ENCODE peak calls at places on chromosomes 1 and 21, in seven cellular contexts. U is left ventricle myocardium inferior; K is right lobe of liver; Q is tibial artery; S is stomach; E is CD8-positive, alpha-beta T cell; Z is pancreas. N is an unnamed sample. For H3K4me1, the result is how much of the 10 kb centered on the place peaks cover.

GRCh38 chr1:117363591-117364048 is 3.6 kb upstream of the MAN1A2 start:
- DNase-seq in K (no peak), E (no peak), Q (no peak), S (no peak), U (no peak), Z (no peak), N (no peak)

GRCh38 chr1:26022994-26023393 is 1.4 kb downstream of the EXTL1 start:
- DNase-seq in Z (no peak), U (no peak), E (no peak), K (no peak), Q (no peak), S (no peak), N (no peak)

GRCh38 chr1:198495635-198496034 is 44.8 kb downstream of the ATP6V1G3 start:
- DNase-seq in Q (no peak), K (no peak), E (no peak), U (no peak), Z (no peak), S (no peak), N (no peak)

GRCh38 chr1:6753320-6754140 is 31.7 kb upstream of the CAMTA1 start:
- DNase-seq in K (no peak), U (no peak), Q (no peak), S (no peak), Z (no peak), E (no peak), N (no peak)

GRCh38 chr21:45404726-45405270 is at the start of gene COL18A1:
- DNase-seq in E (peak), Q (peak), S (peak), K (peak), U (peak), Z (peak), N (peak)

GRCh38 chr1:92949937-92950817 is 11.1 kb downstream of the DIPK1A start:
- DNase-seq in E (no peak), U (no peak), Z (no peak), Q (no peak), S (no peak), K (no peak), N (no peak)

GRCh38 chr1:222252788-222253187 is 295.1 kb downstream of the HHIPL2 start:
- DNase-seq in Q (no peak), K (no peak), U (no peak), S (no peak), Z (no peak), E (no peak), N (no peak)

GRCh38 chr1:181557313-181557712 is 74.0 kb downstream of the CACNA1E start:
- DNase-seq in K (no peak), S (no peak), U (no peak), Z (no peak), E (no peak), Q (no peak), N (no peak)

GRCh38 chr1:212432163-212432705 is 486 bp upstream of the NENF start:
- DNase-seq in Q (no peak), E (no peak), Z (no peak), U (no peak), K (no peak), S (no peak), N (no peak)

GRCh38 chr1:90851711-90852050 is 134.6 kb upstream of the BARHL2 start:
- DNase-seq in Q (no peak), K (no peak), S (no peak), E (no peak), U (no peak), Z (no peak), N (no peak)

GRCh38 chr21:33290441-33290840 is 24.3 kb downstream of the IL10RB start:
- DNase-seq in U (no peak), Q (no peak), S (peak), Z (no peak), E (no peak), K (peak), N (no peak)

GRCh38 chr1:196302420-196302819 is 305.8 kb downstream of the KCNT2 start:
- DNase-seq in S (no peak), E (no peak), U (no peak), K (no peak), Q (no peak), Z (no peak), N (no peak)

GRCh38 chr1:162144853-162145252 is 75.4 kb downstream of the NOS1AP start:
- DNase-seq in Q (no peak), S (no peak), U (no peak), K (no peak), Z (no peak), E (no peak), N (no peak)

GRCh38 chr1:182789138-182790076 is at the start of gene NPL:
- DNase-seq in S (peak), E (peak), Z (peak), U (peak), Q (peak), K (peak), N (peak)

GRCh38 chr1:93015590-93015989 is 54.3 kb upstream of the DIPK1A start:
- DNase-seq in U (no peak), Z (no peak), Q (no peak), E (no peak), K (no peak), S (no peak), N (no peak)

GRCh38 chr1:100344774-100345173 is 7.5 kb upstream of the CDC14A start:
- DNase-seq in K (no peak), Q (no peak), S (no peak), E (no peak), Z (no peak), U (no peak), N (no peak)

GRCh38 chr1:173062156-173062938 is 11.6 kb upstream of the TNFSF18 start:
- DNase-seq in Z (no peak), U (no peak), S (no peak), K (no peak), Q (no peak), E (no peak), N (no peak)

GRCh38 chr1:187971851-187972250 is 1143.1 kb downstream of the PLA2G4A start:
- DNase-seq in K (no peak), Z (no peak), U (no peak), S (no peak), Q (no peak), E (no peak), N (no peak)

GRCh38 chr1:188170935-188171334 is 1342.2 kb downstream of the PLA2G4A start:
- DNase-seq in S (no peak), E (no peak), K (no peak), Z (no peak), Q (no peak), U (no peak), N (no peak)

GRCh38 chr1:178330153-178330552 is 166.6 kb downstream of the CLEC20A start:
- DNase-seq in Q (no peak), U (no peak), Z (no peak), K (no peak), S (no peak), E (no peak), N (no peak)

GRCh38 chr1:34460193-34460592 is 283.5 kb downstream of the C1orf94 start:
- DNase-seq in Q (no peak), K (peak), E (peak), U (no peak), Z (peak), S (peak), N (no peak)

GRCh38 chr1:9591669-9592509 is 3.2 kb downstream of the TMEM201 start:
- DNase-seq in E (no peak), Q (peak), Z (no peak), U (no peak), K (no peak), S (no peak), N (no peak)

GRCh38 chr1:4464478-4464877 is 189.9 kb upstream of the AJAP1 start:
- DNase-seq in K (no peak), E (no peak), Z (no peak), Q (no peak), U (no peak), S (no peak), N (no peak)

GRCh38 chr21:32298148-32298559 is 501 bp upstream of the MRAP start:
- DNase-seq in K (peak), U (no peak), E (no peak), Z (no peak), S (no peak), Q (no peak), N (no peak)

GRCh38 chr1:109523706-109524105 is 14.2 kb upstream of the AMIGO1 start:
- DNase-seq in Q (no peak), U (no peak), S (no peak), K (no peak), E (no peak), Z (no peak), N (no peak)

GRCh38 chr1:45348020-45348419 is 7.8 kb upstream of the MUTYH start:
- DNase-seq in K (no peak), S (no peak), E (no peak), Q (no peak), U (no peak), Z (no peak), N (no peak)

GRCh38 chr1:150629115-150629928 is at the start of gene ENSA:
- DNase-seq in Q (peak), S (peak), E (peak), U (peak), Z (peak), K (peak), N (peak)

GRCh38 chr1:150628766-150629114 is 672 bp downstream of the ENSA start:
- DNase-seq in Z (no peak), S (no peak), Q (no peak), E (no peak), U (no peak), K (no peak), N (no peak)

GRCh38 chr1:150627821-150628410 is 1.5 kb downstream of the ENSA start:
- DNase-seq in E (no peak), K (no peak), U (no peak), Q (no peak), Z (no peak), S (no peak), N (no peak)

GRCh38 chr1:150622219-150622975 is 7.0 kb downstream of the ENSA start:
- DNase-seq in U (peak), Q (peak), S (no peak), K (no peak), Z (no peak), E (no peak), N (peak)

GRCh38 chr1:150626150-150626549 is 3.3 kb downstream of the ENSA start:
- DNase-seq in K (no peak), Q (no peak), U (no peak), E (no peak), Z (no peak), S (no peak), N (no peak)
- H3K4me1 ChIP-seq in K (under half), Q (under half), U (half or more), E (under half), Z (under half), S (half or more), N (under half)

GRCh38 chr1:59427155-59427554 is 130.3 kb downstream of the FGGY start:
- DNase-seq in K (no peak), Q (no peak), S (no peak), E (no peak), Z (no peak), U (no peak), N (no peak)
- H3K4me3 ChIP-seq in K (no peak), Q (no peak), S (no peak), E (no peak), Z (no peak), U (no peak), N (no peak)

GRCh38 chr21:29305068-29305467 is 6.3 kb downstream of the BACH1 start:
- DNase-seq in S (no peak), K (no peak), E (no peak), U (no peak), Q (no peak), Z (no peak), N (no peak)
- H3K4me1 ChIP-seq in S (half or more), K (under half), E (under half), U (half or more), Q (under half), Z (half or more), N (under half)

DNA sequence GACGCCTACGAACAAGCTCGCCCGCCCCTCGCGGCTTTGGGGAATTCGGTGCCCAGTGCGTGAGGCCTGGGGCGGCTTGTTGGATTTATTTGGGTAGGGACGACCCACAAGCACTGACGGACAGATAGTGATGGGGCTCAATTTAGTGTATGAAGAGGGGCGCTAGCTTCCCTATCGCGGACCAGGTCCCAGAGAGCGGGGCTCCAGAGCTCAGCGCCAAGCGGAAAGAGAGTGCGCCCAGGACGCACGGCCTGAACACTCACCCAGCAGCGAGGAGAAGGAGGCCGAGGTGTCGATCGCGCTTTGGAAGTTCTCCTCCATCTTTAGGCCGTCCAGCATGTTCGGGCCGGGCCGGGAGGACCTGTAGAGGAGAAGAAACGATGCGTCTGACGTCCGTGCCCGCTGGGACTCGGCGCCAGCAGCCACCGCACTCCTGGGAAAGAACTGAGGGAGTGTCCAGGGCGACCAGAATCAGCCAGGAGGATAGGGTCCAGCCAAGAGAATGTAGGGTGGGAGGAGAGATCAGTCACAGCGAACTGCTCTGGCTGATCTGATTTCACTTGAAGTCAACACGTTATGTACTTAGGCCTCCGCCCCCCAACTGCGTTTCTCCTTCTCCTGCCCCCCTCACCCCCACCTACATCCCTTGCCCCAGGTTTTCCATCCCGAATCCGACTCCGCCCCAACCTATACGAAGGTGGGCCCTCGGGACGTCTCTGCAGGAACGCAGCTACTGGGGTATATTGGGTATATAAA is 1.1 kb downstream of the LMX1A start:
- DNase-seq in U (no peak), K (no peak), Z (no peak), Q (no peak), E (no peak), S (no peak), N (no peak)
- H3K4me3 ChIP-seq in U (peak), K (no peak), Z (no peak), Q (peak), E (no peak), S (peak), N (no peak)

DNA sequence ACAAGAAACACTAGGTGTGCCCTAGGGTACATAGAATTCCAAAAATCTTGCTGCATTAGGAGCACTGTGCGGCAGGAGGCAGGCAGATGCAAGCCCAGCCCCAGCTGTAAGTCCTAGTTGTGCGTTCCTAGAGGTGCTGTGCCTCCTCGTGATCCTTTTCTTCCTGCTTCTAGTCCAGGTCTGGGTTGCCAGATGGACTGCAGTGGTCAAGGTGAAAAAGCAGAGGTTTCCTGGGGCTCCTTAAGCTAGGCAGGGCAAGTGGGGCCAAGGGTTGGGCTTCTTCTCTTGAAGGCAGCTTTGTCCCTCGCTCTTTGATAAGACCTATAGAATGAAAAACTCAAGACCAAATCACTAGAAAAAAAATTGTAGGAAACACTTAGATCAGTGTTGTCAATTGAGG is 21.6 kb upstream of the SLC45A3 start:
- DNase-seq in Z (no peak), E (no peak), K (no peak), U (no peak), Q (no peak), S (no peak), N (no peak)
- H3K4me1 ChIP-seq in Z (under half), E (under half), K (under half), U (under half), Q (under half), S (under half), N (under half)

GRCh38 chr1:210467440-210468040 is 138.8 kb downstream of the HHAT start:
- DNase-seq in E (no peak), Z (no peak), K (no peak), Q (no peak), U (no peak), S (no peak), N (no peak)
- H3K4me3 ChIP-seq in E (no peak), Z (no peak), K (no peak), Q (no peak), U (no peak), S (no peak), N (no peak)

N was measured in uterus.